ENCODE peak calls at places on chromosomes 7 and 10, in seven cellular contexts. V is globus pallidus; I is hippocampal formation; A is C1 segment of cervical spinal cord; S is HFFc6; D is HCT116; B is activated naive CD8-positive, alpha-beta T cell treated with anti-CD3 and anti-CD28 coated beads for 36 hours. O is an unnamed sample.

GRCh38 chr10:43324847-43325246 is 46.6 kb upstream of the FXYD4 start:
- DNase-seq in V (no peak), B (no peak), A (no peak), I (no peak), S (no peak), D (no peak), O (no peak)

GRCh38 chr10:103715430-103715829 is 139.9 kb downstream of the SH3PXD2A start:
- DNase-seq in D (peak; percentile 32), B (no peak), V (no peak), S (peak; percentile 93), A (no peak), I (no peak), O (peak; percentile 62)

GRCh38 chr7:2321020-2321419 is 6.8 kb upstream of the SNX8 start:
- DNase-seq in S (peak; percentile 7), V (no peak), B (no peak), D (no peak), I (no peak), A (no peak), O (no peak)

GRCh38 chr7:106870983-106871410 is 5.9 kb downstream of the PIK3CG start:
- DNase-seq in D (no peak), S (no peak), V (peak; percentile 24), A (no peak), B (no peak), I (no peak), O (no peak)

GRCh38 chr10:34454590-34455289 is 360.4 kb downstream of the PARD3 start:
- DNase-seq in D (no peak), I (no peak), A (no peak), B (no peak), V (no peak), S (no peak), O (no peak)

GRCh38 chr7:78296036-78296435 is 497.5 kb downstream of the PHTF2 start:
- DNase-seq in A (no peak), S (peak; percentile 39), B (no peak), D (no peak), V (no peak), I (no peak), O (no peak)

GRCh38 chr10:74036474-74036873 is 38.6 kb downstream of the VCL start:
- DNase-seq in D (no peak), V (no peak), I (no peak), B (no peak), S (no peak), A (no peak), O (no peak)

GRCh38 chr7:50640256-50640655 is 75.1 kb upstream of the DDC start:
- DNase-seq in A (no peak), B (no peak), D (no peak), V (no peak), I (no peak), S (no peak), O (no peak)

GRCh38 chr10:88565072-88565471 is 18.0 kb downstream of the RNLS start:
- DNase-seq in V (peak; percentile 24), I (no peak), B (no peak), D (peak; percentile 12), S (peak; percentile 43), A (no peak), O (peak; percentile 54)

GRCh38 chr10:63744060-63744941 is 223.1 kb downstream of the REEP3 start:
- DNase-seq in B (no peak), S (no peak), I (no peak), A (no peak), V (no peak), D (no peak), O (no peak)

GRCh38 chr7:135747366-135747765 is 1.2 kb downstream of the FAM180A start:
- DNase-seq in D (no peak), S (no peak), B (no peak), A (no peak), V (no peak), I (no peak), O (no peak)

GRCh38 chr7:35893649-35894048 is 92.8 kb downstream of the SEPTIN7 start:
- DNase-seq in I (no peak), A (no peak), B (no peak), S (no peak), V (no peak), D (no peak), O (no peak)

GRCh38 chr10:34580643-34581042 is 234.5 kb downstream of the PARD3 start:
- DNase-seq in S (peak; percentile 37), V (no peak), B (no peak), D (no peak), A (no peak), I (no peak), O (peak; percentile 67)

GRCh38 chr7:98681951-98682350 is 64.9 kb downstream of the NPTX2 start:
- DNase-seq in D (no peak), I (no peak), V (no peak), A (no peak), B (no peak), S (no peak), O (no peak)

GRCh38 chr7:35386816-35387429 is 133.0 kb upstream of the TBX20 start:
- DNase-seq in B (no peak), D (no peak), V (no peak), S (no peak), I (no peak), A (no peak), O (no peak)

GRCh38 chr7:93843260-93843659 is 47.3 kb downstream of the TFPI2 start:
- DNase-seq in B (no peak), D (no peak), A (no peak), S (peak; percentile 16), I (no peak), V (no peak), O (no peak)

GRCh38 chr10:7397049-7397448 is 13.8 kb downstream of the SFMBT2 start:
- DNase-seq in V (no peak), B (peak; percentile 40), D (no peak), I (no peak), S (no peak), A (no peak), O (no peak)

GRCh38 chr7:44959956-44960640 is 18.7 kb downstream of the MYO1G start:
- DNase-seq in D (no peak), B (no peak), S (no peak), A (no peak), I (no peak), V (no peak), O (no peak)

GRCh38 chr7:158428842-158429753 is 158.5 kb downstream of the PTPRN2 start:
- DNase-seq in I (no peak), B (no peak), A (no peak), S (no peak), V (no peak), D (no peak), O (no peak)

GRCh38 chr7:134988161-134988560 is 1.9 kb downstream of the AGBL3 start:
- DNase-seq in D (no peak), I (no peak), B (no peak), A (no peak), S (no peak), V (no peak), O (peak; percentile 86)

GRCh38 chr10:60377955-60378354 is 11.7 kb downstream of the ANK3 start:
- DNase-seq in D (no peak), I (no peak), V (no peak), S (peak; percentile 7), A (no peak), B (no peak), O (peak; percentile 38)

GRCh38 chr7:76303829-76304505 is 1.5 kb downstream of the HSPB1 start:
- DNase-seq in I (no peak), V (no peak), A (peak; percentile 68), S (peak; percentile 21), B (no peak), D (no peak), O (peak; percentile 91)

GRCh38 chr10:111837985-111838384 is 345.6 kb downstream of the GPAM start:
- DNase-seq in A (no peak), B (no peak), I (no peak), D (no peak), V (no peak), S (no peak), O (no peak)

GRCh38 chr10:33455029-33455428 is 120.6 kb upstream of the NRP1 start:
- DNase-seq in S (no peak), I (no peak), V (no peak), A (no peak), B (no peak), D (no peak), O (no peak)